ENCODE peak calls at places on chromosomes 1 and 21, in five cellular contexts. N is astrocyte of the cerebellum, V is psoas muscle, T is heart left ventricle, M is GM12878. Y is an unnamed sample.

GRCh38 chr1:232634086-232634485 is 4.2 kb upstream of the SIPA1L2 start:
- DNase-seq in N (no peak), V (peak), T (peak), M (no peak), Y (no peak)

GRCh38 chr21:45570826-45571601 is 28.8 kb upstream of the SLC19A1 start:
- DNase-seq in N (no peak), V (no peak), T (no peak), M (no peak), Y (no peak)

GRCh38 chr1:155064109-155064812 is 721 bp downstream of the EFNA4 start:
- DNase-seq in N (no peak), V (no peak), T (no peak), M (no peak), Y (no peak)

GRCh38 chr1:41664861-41665640 is 180.6 kb upstream of the EDN2 start:
- DNase-seq in N (peak), V (no peak), T (no peak), M (no peak), Y (peak)

GRCh38 chr1:9891207-9891606 is 18.9 kb downstream of the CTNNBIP1 start:
- DNase-seq in N (peak), V (no peak), T (no peak), M (no peak), Y (no peak)

GRCh38 chr21:32332463-32332951 is 33.9 kb downstream of the MRAP start:
- DNase-seq in N (no peak), V (no peak), T (no peak), M (peak), Y (no peak)

GRCh38 chr1:61743716-61744620 is 1.7 kb downstream of the PATJ start:
- DNase-seq in N (no peak), V (no peak), T (no peak), M (no peak), Y (no peak)

GRCh38 chr1:241482761-241483250 is 36.7 kb downstream of the FH start:
- DNase-seq in N (no peak), V (no peak), T (no peak), M (no peak), Y (no peak)

GRCh38 chr1:47507921-47508894 is 70.4 kb downstream of the FOXD2 start:
- DNase-seq in N (no peak), V (peak), T (peak), M (no peak), Y (no peak)

DNA sequence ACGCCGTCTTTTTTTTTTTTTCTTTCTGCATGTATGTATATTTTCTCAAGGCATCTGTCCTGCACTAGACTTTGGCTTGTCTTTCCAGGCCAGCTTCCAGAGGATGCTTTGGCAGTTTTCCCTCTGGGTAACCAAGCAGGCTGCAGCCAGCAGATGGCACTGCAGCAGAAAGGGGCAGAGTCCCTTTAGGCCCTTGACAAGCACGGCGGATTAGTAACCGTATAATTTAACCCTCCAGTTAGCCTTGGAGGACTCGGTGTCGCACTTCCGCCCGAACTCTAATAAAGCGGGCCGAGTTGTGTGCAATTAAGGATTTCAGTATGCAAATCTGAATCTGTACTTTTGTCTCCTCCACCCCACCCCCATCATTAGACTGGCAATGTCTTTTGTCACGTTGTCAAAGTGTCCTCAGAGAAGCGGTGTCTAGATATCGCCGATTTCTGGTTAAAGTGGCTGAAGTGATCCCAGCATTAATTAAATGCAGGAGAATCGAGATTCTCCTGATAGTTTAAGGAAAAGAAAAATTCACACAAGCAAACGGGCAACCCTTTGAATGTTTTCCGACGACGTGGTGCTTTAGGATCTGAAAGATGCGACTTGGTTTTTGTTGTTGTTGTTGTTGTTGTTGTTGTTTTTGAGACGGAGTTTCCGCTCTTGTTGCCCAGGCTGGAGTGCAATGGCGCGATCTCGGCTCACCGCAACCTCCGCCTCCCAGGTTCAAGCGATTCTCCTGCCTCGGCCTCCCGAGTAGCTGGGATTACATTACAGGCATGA is 1.1 kb upstream of the TMEM167B start:
- DNase-seq in N (no peak), V (peak), T (peak), M (no peak), Y (no peak)
- TF ChIP-seq CTCF in N (peak), V (peak), T (peak), M (peak), Y (peak)

GRCh38 chr1:222933273-222933672 is 118.4 kb downstream of the DISP1 start:
- DNase-seq in N (no peak), V (no peak), T (no peak), M (no peak), Y (no peak)

GRCh38 chr1:222928212-222928611 is 113.4 kb downstream of the DISP1 start:
- DNase-seq in N (no peak), V (peak), T (peak), M (no peak), Y (no peak)

GRCh38 chr1:222930097-222930496 is 115.3 kb downstream of the DISP1 start:
- DNase-seq in N (no peak), V (no peak), T (no peak), M (no peak), Y (no peak)

GRCh38 chr1:222935239-222935900 is 120.5 kb downstream of the DISP1 start:
- DNase-seq in N (no peak), V (no peak), T (no peak), M (no peak), Y (no peak)

GRCh38 chr1:222931018-222931417 is 116.2 kb downstream of the DISP1 start:
- DNase-seq in N (no peak), V (no peak), T (no peak), M (no peak), Y (no peak)
- H3K4me3 ChIP-seq in N (no peak), V (no peak), T (peak), M (no peak), Y (no peak)

DNA sequence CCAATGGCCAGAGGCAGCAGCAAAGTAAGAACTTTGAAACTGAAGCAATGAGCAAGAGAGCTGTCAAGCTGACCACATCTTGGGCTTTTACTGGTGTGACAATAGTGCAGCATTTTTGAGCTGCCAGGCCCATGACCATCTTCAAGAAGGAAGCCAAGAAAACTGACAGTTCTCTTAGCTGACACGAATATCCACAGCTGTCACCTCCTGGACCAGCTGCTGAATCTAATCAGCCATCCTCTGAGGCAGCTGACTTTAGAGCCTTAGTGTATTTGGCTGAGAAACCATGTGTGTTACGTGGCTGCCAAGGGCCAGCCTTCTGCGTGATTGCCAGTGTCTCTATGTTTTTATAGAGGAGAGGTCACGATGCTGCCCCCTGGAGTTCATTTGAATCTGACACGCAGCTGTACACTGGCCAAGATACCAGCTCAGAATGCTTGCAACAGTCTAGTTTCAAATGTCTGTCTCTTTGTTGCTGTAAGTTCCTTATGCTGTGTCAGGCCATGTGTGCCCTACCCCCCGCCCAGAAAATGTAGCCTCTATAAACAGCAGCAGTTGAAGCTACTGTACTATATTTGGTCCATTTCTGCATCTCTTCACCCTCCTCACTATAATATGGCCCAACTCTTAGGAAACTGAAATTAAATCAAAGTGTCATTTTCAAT is 39.7 kb downstream of the PALMD start:
- DNase-seq in N (peak), V (peak), T (peak), M (peak), Y (peak)
- TF ChIP-seq CTCF in N (peak), V (peak), T (peak), M (peak), Y (peak)

DNA sequence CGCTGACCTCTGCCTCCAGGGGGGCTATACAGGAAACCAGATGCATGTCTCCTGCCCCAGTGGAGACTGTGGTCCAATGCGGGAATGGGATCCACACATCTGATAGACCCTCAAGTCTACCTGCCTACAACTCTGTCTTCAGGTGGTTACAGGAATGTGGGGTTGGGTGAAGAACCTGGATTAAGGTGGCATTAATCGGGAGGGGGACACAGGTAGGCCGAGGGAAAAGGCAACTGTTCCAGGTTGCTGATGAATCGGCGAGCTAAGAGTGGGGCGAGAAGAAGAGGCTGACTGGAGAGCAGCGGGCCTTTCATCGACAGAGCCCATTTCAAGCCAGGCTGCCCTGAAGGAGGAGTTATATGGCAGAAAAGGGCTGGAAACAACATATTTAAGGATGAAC is 806 bp downstream of the CD2 start:
- DNase-seq in N (no peak), V (no peak), T (no peak), M (no peak), Y (no peak)
- H3K4me3 ChIP-seq in N (no peak), V (no peak), T (no peak), M (no peak), Y (no peak)

GRCh38 chr1:64398937-64399336 is 71.0 kb upstream of the CACHD1 start:
- DNase-seq in N (no peak), V (no peak), T (no peak), M (no peak), Y (no peak)

GRCh38 chr1:64392109-64392508 is 77.8 kb upstream of the CACHD1 start:
- DNase-seq in N (no peak), V (no peak), T (no peak), M (no peak), Y (no peak)

GRCh38 chr1:64401285-64401684 is 68.6 kb upstream of the CACHD1 start:
- DNase-seq in N (no peak), V (no peak), T (no peak), M (no peak), Y (no peak)

GRCh38 chr1:64393790-64394189 is 76.1 kb upstream of the CACHD1 start:
- DNase-seq in N (no peak), V (no peak), T (no peak), M (no peak), Y (no peak)

DNA sequence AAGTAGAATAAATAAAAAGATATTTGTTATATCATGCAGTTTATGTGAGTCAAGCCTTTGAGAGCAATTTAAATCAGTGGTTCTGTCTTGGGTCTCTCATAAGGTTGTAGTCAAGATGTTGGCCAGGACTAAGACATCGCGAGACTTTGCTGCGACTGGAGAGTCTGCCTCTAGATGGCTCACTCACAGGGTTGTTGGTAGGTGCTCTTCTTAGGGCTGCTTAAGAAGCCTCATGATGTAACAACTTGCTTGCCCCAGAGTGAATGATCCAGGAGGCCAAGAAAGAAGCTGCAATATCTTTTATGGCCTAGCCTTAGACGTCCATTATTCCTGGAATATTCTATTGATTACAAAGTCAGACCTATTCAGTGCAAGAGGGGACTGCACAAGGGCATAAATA is 73.1 kb upstream of the CACHD1 start:
- DNase-seq in N (no peak), V (no peak), T (no peak), M (no peak), Y (no peak)
- TF ChIP-seq CTCF in N (no peak), V (no peak), T (no peak), M (peak), Y (no peak)

DNA sequence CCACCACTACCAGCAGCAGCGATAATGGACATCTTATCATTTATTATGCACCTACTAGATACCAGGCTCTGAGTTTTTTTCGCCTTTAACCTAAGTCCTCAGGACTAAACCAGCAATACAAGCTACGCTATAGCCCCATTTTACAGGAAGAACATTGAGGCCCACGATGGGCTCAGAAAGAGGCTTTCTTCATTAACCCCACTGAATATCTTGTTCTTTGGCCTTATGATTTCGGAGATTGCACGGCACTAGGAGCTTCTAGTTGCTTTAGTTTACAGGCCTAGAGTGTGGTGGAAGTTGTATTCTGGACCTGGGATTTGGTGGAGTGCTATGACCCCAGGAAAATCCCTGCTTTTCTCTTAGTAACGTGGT is 1.5 kb downstream of the SESN2 start:
- DNase-seq in N (no peak), V (no peak), T (no peak), M (no peak), Y (no peak)
- H3K4me3 ChIP-seq in N (peak), V (peak), T (peak), M (peak), Y (peak)

GRCh38 chr1:225517697-225518096 is 89.9 kb upstream of the LBR start:
- DNase-seq in N (no peak), V (no peak), T (no peak), M (no peak), Y (no peak)
- TF ChIP-seq CTCF in N (no peak), V (no peak), T (no peak), M (no peak), Y (no peak)

GRCh38 chr1:181095763-181096184 is 7.3 kb downstream of the IER5 start:
- DNase-seq in N (no peak), V (no peak), T (no peak), M (no peak), Y (no peak)
- H3K4me3 ChIP-seq in N (no peak), V (no peak), T (peak), M (no peak), Y (no peak)